ENCODE peak calls at places on chromosomes 12 and 14, in nine cellular contexts. V is fibroblast of lung, O is astrocyte of the cerebellum, W is GM13977, B is endothelial cell, P is bronchial epithelial cell, T is HL-60, L is heart right ventricle, F is progenitor cell of endocrine pancreas. R is an unnamed sample.

GRCh38 chr12:30484658-30485057 is 211.0 kb downstream of the IPO8 start:
- DNase-seq in V (no peak), O (no peak), W (no peak), B (no peak), P (no peak), T (no peak), L (no peak), F (no peak), R (no peak)

GRCh38 chr12:107179883-107180282 is 86.5 kb upstream of the CRY1 start:
- DNase-seq in V (no peak), O (no peak), W (no peak), B (no peak), P (peak), T (no peak), L (no peak), F (no peak), R (no peak)

GRCh38 chr14:75440733-75441474 is 13.1 kb downstream of the JDP2 start:
- DNase-seq in V (peak), O (no peak), W (no peak), B (no peak), P (no peak), T (no peak), L (peak), F (no peak), R (no peak)

GRCh38 chr14:89108608-89109007 is 284.2 kb downstream of the TTC8 start:
- DNase-seq in V (no peak), O (no peak), W (no peak), B (no peak), P (no peak), T (no peak), L (no peak), F (no peak), R (no peak)

GRCh38 chr14:85416771-85417170 is 113.2 kb upstream of the FLRT2 start:
- DNase-seq in V (peak), O (peak), W (no peak), B (no peak), P (peak), T (peak), L (no peak), F (no peak), R (no peak)

GRCh38 chr12:78194448-78194847 is 363.8 kb downstream of the NAV3 start:
- DNase-seq in V (peak), O (peak), W (no peak), B (no peak), P (peak), T (no peak), L (no peak), F (no peak), R (no peak)

GRCh38 chr12:78804262-78804661 is 60.3 kb upstream of the SYT1 start:
- DNase-seq in V (no peak), O (no peak), W (no peak), B (no peak), P (no peak), T (no peak), L (no peak), F (no peak), R (no peak)

GRCh38 chr14:101119830-101120571 is 216.5 kb upstream of the RTL1 start:
- DNase-seq in V (no peak), O (no peak), W (no peak), B (no peak), P (no peak), T (no peak), L (peak), F (no peak), R (no peak)

GRCh38 chr12:30792648-30793499 is 38.1 kb upstream of the CAPRIN2 start:
- DNase-seq in V (peak), O (no peak), W (no peak), B (no peak), P (peak), T (no peak), L (no peak), F (no peak), R (no peak)

GRCh38 chr14:76245097-76245496 is 93.4 kb downstream of the GPATCH2L start:
- DNase-seq in V (no peak), O (no peak), W (no peak), B (no peak), P (peak), T (no peak), L (no peak), F (no peak), R (no peak)

GRCh38 chr14:101131451-101131916 is 228.0 kb upstream of the RTL1 start:
- DNase-seq in V (no peak), O (no peak), W (no peak), B (no peak), P (no peak), T (no peak), L (no peak), F (no peak), R (no peak)

GRCh38 chr14:20591235-20591634 is at the start of gene RNASE12:
- DNase-seq in V (no peak), O (no peak), W (no peak), B (no peak), P (no peak), T (no peak), L (no peak), F (no peak), R (no peak)

GRCh38 chr14:72701232-72701555 is 192.7 kb downstream of the DPF3 start:
- DNase-seq in V (no peak), O (no peak), W (no peak), B (no peak), P (no peak), T (no peak), L (no peak), F (no peak), R (no peak)

GRCh38 chr14:31978423-31978822 is 98.7 kb upstream of the ARHGAP5 start:
- DNase-seq in V (no peak), O (no peak), W (no peak), B (no peak), P (no peak), T (no peak), L (no peak), F (no peak), R (no peak)

GRCh38 chr14:39040529-39040928 is 62.5 kb downstream of the SEC23A start:
- DNase-seq in V (no peak), O (no peak), W (no peak), B (no peak), P (no peak), T (no peak), L (no peak), F (no peak), R (no peak)

GRCh38 chr12:68565391-68565903 is 45.3 kb upstream of the RAP1B start:
- DNase-seq in V (peak), O (peak), W (no peak), B (no peak), P (peak), T (no peak), L (no peak), F (no peak), R (no peak)

GRCh38 chr12:26461799-26462198 is 266.4 kb downstream of the SSPN start:
- DNase-seq in V (no peak), O (no peak), W (peak), B (no peak), P (no peak), T (no peak), L (no peak), F (no peak), R (no peak)

GRCh38 chr12:121166356-121166755 is 33.7 kb downstream of the P2RX7 start:
- DNase-seq in V (no peak), O (no peak), W (no peak), B (no peak), P (no peak), T (no peak), L (no peak), F (no peak), R (no peak)

GRCh38 chr12:105820407-105821140 is 318.2 kb downstream of the NUAK1 start:
- DNase-seq in V (peak), O (peak), W (no peak), B (no peak), P (peak), T (no peak), L (no peak), F (no peak), R (no peak)

GRCh38 chr12:115541891-115542361 is 735.6 kb downstream of the MED13L start:
- DNase-seq in V (no peak), O (peak), W (no peak), B (no peak), P (no peak), T (no peak), L (no peak), F (no peak), R (no peak)

GRCh38 chr12:129790930-129791329 is 112.9 kb downstream of the TMEM132D start:
- DNase-seq in V (no peak), O (no peak), W (no peak), B (no peak), P (no peak), T (no peak), L (no peak), F (no peak), R (no peak)

GRCh38 chr12:10771132-10771733 is 31.2 kb downstream of the TAS2R7 start:
- DNase-seq in V (peak), O (peak), W (peak), B (no peak), P (peak), T (no peak), L (no peak), F (no peak), R (peak)

GRCh38 chr14:62743118-62743517 is 302.1 kb downstream of the KCNH5 start:
- DNase-seq in V (no peak), O (no peak), W (no peak), B (no peak), P (no peak), T (no peak), L (no peak), F (no peak), R (no peak)

GRCh38 chr12:121145221-121145620 is 12.5 kb downstream of the P2RX7 start:
- DNase-seq in V (no peak), O (no peak), W (no peak), B (no peak), P (peak), T (peak), L (no peak), F (no peak), R (no peak)

GRCh38 chr12:119715268-119715620 is 47.3 kb downstream of the PRKAB1 start:
- DNase-seq in V (peak), O (no peak), W (no peak), B (no peak), P (peak), T (no peak), L (no peak), F (no peak), R (no peak)

GRCh38 chr12:53935562-53936341 is 2.9 kb upstream of the HOXC13 start:
- DNase-seq in V (no peak), O (no peak), W (no peak), B (no peak), P (no peak), T (no peak), L (no peak), F (no peak), R (no peak)

GRCh38 chr12:53938276-53939140 is at the start of gene HOXC13:
- DNase-seq in V (peak), O (no peak), W (peak), B (peak), P (peak), T (no peak), L (no peak), F (peak), R (peak)

GRCh38 chr12:53937596-53938275 is 895 bp upstream of the HOXC13 start:
- DNase-seq in V (no peak), O (no peak), W (no peak), B (no peak), P (no peak), T (no peak), L (no peak), F (no peak), R (no peak)

GRCh38 chr12:53939141-53940108 is 794 bp downstream of the HOXC13 start:
- DNase-seq in V (no peak), O (no peak), W (no peak), B (peak), P (peak), T (no peak), L (no peak), F (peak), R (no peak)

GRCh38 chr12:53937099-53937498 is 1.5 kb upstream of the HOXC13 start:
- DNase-seq in V (no peak), O (no peak), W (no peak), B (no peak), P (no peak), T (no peak), L (no peak), F (no peak), R (no peak)
- TF ChIP-seq CTCF in V (no peak), O (no peak), W (no peak), B (no peak), P (no peak), T (no peak), L (no peak), F (no peak), R (no peak)

DNA sequence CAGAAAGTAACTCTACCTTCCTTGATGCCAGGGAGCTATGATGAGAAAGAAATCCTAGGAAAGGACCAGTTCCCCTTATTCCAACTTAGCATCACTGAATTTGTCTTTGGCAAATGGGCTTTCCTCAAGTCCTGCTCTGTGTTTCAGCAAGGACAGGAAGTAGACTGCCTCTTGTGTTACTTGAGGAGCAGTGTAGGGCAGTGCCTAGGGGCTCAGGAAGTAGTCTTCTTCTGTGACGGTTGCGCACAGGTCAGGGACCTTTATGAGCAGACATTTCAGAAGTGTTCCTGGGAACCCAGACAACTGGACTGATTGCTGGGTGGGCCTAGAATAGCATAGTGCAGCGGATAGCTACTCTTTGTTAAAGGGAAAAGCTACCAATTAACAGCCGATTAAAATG is 2.7 kb downstream of the LGALS3 start:
- DNase-seq in V (no peak), O (no peak), W (no peak), B (no peak), P (no peak), T (no peak), L (no peak), F (no peak), R (no peak)
- TF ChIP-seq CTCF in V (peak), O (no peak), W (no peak), B (no peak), P (no peak), T (no peak), L (no peak), F (no peak), R (no peak)

DNA sequence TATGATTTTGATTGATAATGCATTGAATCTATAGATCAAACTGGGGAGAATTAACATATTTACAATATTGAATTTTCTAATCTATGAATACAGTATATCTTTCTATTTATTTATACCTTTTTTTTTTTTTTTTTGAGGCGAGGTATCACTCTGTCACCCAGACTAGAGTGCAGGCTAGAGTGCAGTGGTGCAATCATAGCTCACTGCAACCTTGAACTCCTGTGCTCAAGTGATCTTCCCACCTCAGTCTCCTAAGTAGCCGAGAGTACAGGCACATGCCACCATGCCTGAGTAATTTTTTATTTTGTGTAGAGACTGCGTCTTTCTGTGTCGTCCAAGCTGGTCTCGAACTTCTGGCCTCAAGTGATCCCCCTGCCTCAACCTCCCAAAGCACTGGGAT is 20.4 kb downstream of the LTBR start:
- DNase-seq in V (no peak), O (no peak), W (no peak), B (no peak), P (no peak), T (no peak), L (no peak), F (no peak), R (no peak)
- TF ChIP-seq CTCF in V (no peak), O (no peak), W (no peak), B (no peak), P (no peak), T (no peak), L (no peak), F (no peak), R (no peak)

DNA sequence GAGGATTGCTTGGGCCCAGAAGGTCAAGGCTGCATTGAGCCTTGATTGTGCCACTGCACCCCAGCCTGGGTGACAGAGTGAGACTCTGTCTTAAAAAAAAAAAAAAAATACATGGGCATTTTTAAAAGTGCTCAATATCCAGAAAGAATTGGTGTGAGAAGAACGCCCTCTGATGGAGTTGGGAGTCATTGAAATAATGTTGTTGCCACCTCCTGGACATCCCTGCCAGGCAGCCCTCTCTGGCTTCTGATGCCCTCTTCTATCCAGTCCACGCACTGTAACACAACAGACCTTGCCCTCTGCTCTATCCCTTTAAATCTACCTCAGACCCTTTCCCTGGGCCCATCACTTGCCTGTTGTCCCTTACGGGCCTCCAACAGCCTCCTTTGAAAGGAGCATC is 4.9 kb downstream of the PTGDR start:
- DNase-seq in V (peak), O (no peak), W (peak), B (peak), P (peak), T (peak), L (no peak), F (no peak), R (peak)
- TF ChIP-seq CTCF in V (peak), O (peak), W (peak), B (no peak), P (peak), T (peak), L (no peak), F (peak), R (no peak)

DNA sequence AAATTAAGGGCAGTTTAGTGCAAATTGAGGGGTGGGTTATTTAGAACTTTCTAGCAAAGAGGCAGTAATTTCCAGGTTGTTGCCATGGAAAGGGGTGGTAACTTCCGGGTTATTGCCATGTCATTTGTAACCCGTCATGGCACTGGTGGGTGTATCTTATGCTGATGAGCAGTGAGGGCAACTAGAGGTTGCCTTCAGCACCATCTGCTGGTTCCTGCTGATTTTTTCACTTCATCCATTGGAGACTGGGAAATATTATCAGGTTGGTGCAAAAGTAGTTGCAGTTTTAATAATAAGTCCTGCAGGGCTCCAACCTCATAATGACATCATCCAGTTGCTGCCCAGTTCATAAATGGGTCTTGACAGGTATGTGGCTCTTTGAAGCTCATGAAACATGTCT is 24.4 kb upstream of the SERPINA4 start:
- DNase-seq in V (no peak), O (no peak), W (no peak), B (no peak), P (peak), T (no peak), L (no peak), F (no peak), R (no peak)
- TF ChIP-seq CTCF in V (no peak), O (peak), W (no peak), B (no peak), P (no peak), T (no peak), L (no peak), F (peak), R (no peak)

GRCh38 chr12:5840900-5841299 is 104.2 kb downstream of the ANO2 start:
- DNase-seq in V (no peak), O (no peak), W (no peak), B (no peak), P (no peak), T (no peak), L (no peak), F (no peak), R (no peak)
- TF ChIP-seq CTCF in V (no peak), O (no peak), W (no peak), B (no peak), P (no peak), T (no peak), L (no peak), F (no peak), R (no peak)

DNA sequence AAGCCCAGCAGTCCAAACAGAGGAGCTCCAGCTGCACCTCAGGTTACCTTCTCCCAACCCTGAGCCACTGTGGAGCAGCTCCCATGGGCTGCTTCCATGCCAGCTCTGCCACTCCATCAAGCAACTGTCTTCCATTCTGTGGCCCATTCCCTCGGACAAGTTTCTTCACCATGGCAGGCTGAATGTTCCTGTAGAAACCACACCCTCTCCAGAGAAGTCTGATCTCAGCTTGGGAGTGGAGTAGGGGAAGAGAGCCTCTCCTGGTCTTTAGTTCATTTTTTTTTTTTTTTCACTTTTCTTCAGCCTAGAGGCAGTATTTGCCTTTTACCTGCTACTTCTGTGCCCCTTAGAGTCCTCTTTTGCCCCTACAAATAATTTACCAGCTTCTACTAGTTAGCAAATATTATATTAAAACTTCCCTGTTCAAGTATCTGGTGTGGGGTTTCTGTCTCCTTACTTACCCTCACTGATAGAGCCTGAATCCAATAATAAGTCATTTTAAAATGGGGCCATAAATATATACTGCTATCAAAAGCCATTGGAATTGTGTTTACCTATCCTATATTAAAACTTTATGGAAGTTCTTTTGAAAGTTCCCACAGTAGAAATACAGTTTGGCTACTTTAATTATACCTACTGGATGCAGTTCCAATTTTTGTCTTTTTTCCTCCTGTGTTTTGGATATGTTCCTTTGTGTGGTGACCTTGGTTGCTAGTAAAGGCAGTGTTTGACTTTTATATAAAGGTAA is 11.7 kb upstream of the SLC17A8 start:
- DNase-seq in V (no peak), O (no peak), W (no peak), B (no peak), P (no peak), T (no peak), L (no peak), F (no peak), R (no peak)
- TF ChIP-seq CTCF in V (no peak), O (no peak), W (no peak), B (no peak), P (no peak), T (no peak), L (no peak), F (no peak), R (no peak)

GRCh38 chr12:130838951-130839769 is at the start of gene STX2:
- DNase-seq in V (peak), O (peak), W (peak), B (peak), P (peak), T (peak), L (peak), F (peak), R (peak)
- TF ChIP-seq CTCF in V (peak), O (peak), W (no peak), B (no peak), P (peak), T (no peak), L (no peak), F (no peak), R (no peak)

DNA sequence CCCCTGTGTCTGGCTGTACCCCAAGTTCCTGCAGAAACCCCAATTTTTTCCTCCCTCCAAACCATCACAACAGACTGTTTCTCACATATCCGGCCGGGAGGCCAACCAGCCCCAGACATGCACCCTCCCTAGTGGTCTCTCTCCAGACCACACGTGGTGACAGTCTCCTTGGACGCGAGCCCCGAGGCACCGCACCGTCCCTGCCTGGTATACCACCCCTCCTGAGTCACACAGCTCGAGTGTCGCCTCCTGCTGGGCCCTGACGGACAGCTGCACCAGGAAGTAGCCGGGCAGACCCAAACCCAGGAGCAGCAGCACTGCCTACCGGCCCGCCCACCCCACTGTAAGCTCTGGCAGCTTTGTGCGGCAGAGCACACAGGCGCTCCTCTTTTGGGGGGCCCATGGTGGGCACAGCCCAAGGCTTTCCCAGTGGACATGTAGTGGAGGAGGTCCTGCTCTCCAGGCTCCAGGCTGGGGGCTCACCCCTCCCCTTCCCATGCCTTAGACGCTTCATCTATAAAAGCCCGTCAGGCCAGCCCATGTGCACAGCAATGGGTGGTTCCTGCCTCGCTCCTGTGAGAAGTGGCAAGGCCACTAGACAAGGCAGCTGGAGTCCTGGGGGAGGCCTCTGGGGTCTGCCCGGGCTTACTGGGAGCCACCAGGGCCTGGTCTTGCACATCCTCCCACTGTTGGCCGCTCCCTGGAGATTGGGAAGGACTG is 97.5 kb downstream of the RFLNA start:
- DNase-seq in V (peak), O (no peak), W (peak), B (peak), P (no peak), T (peak), L (no peak), F (no peak), R (peak)
- TF ChIP-seq CTCF in V (peak), O (peak), W (no peak), B (peak), P (peak), T (peak), L (no peak), F (peak), R (peak)

R was measured in GM20000.